ENCODE peak calls at places on chromosomes 12 and 14, in nine cellular contexts. O is MM.1S, G is hepatocyte, K is keratinocyte, T is neural progenitor cell, J is fibroblast of lung, Q is HepG2, L is HCT116, N is GM23248. A is an unnamed sample.

GRCh38 chr12:65990592-65990991 is 140.0 kb downstream of the LLPH start:
- DNase-seq in O (no peak), G (no peak), K (no peak), T (no peak), J (no peak), Q (no peak), L (no peak), N (no peak), A (no peak)

GRCh38 chr14:76115010-76115422 is 36.7 kb upstream of the GPATCH2L start:
- DNase-seq in O (no peak), G (no peak), K (no peak), T (no peak), J (no peak), Q (no peak), L (no peak), N (peak), A (no peak)

GRCh38 chr14:51823706-51824105 is 36.7 kb upstream of the GNG2 start:
- DNase-seq in O (no peak), G (no peak), K (no peak), T (no peak), J (peak), Q (no peak), L (no peak), N (no peak), A (no peak)

GRCh38 chr12:132874175-132874574 is 13.2 kb downstream of the CHFR start:
- DNase-seq in O (no peak), G (no peak), K (no peak), T (no peak), J (no peak), Q (no peak), L (no peak), N (no peak), A (no peak)

GRCh38 chr14:81051547-81051946 is 96.1 kb downstream of the TSHR start:
- DNase-seq in O (no peak), G (no peak), K (no peak), T (no peak), J (no peak), Q (no peak), L (no peak), N (no peak), A (no peak)

GRCh38 chr12:70648831-70649230 is 11.6 kb upstream of the PTPRB start:
- DNase-seq in O (no peak), G (no peak), K (no peak), T (no peak), J (peak), Q (no peak), L (no peak), N (peak), A (no peak)

GRCh38 chr12:110108309-110109036 is 15.7 kb upstream of the IFT81 start:
- DNase-seq in O (no peak), G (no peak), K (no peak), T (no peak), J (no peak), Q (no peak), L (no peak), N (no peak), A (no peak)

GRCh38 chr12:92871121-92871520 is 58.0 kb downstream of the EEA1 start:
- DNase-seq in O (no peak), G (no peak), K (no peak), T (no peak), J (no peak), Q (no peak), L (no peak), N (peak), A (peak)

GRCh38 chr12:56261503-56262230 is 3.5 kb upstream of the ANKRD52 start:
- DNase-seq in O (no peak), G (peak), K (peak), T (no peak), J (peak), Q (no peak), L (peak), N (peak), A (no peak)

GRCh38 chr14:89576960-89577359 is 159.9 kb upstream of the FOXN3 start:
- DNase-seq in O (no peak), G (no peak), K (no peak), T (peak), J (peak), Q (no peak), L (no peak), N (no peak), A (no peak)

GRCh38 chr14:38022775-38023174 is 184.9 kb upstream of the SSTR1 start:
- DNase-seq in O (no peak), G (no peak), K (no peak), T (no peak), J (no peak), Q (no peak), L (no peak), N (no peak), A (no peak)

GRCh38 chr14:68711551-68712437 is 81.1 kb downstream of the ZFP36L1 start:
- DNase-seq in O (no peak), G (no peak), K (no peak), T (no peak), J (no peak), Q (no peak), L (no peak), N (no peak), A (peak)

GRCh38 chr12:79535751-79536150 is 155.0 kb downstream of the PAWR start:
- DNase-seq in O (no peak), G (no peak), K (no peak), T (no peak), J (no peak), Q (no peak), L (no peak), N (no peak), A (no peak)

GRCh38 chr12:79534029-79534867 is 156.5 kb downstream of the PAWR start:
- DNase-seq in O (no peak), G (no peak), K (no peak), T (no peak), J (peak), Q (no peak), L (no peak), N (no peak), A (peak)

GRCh38 chr12:79527498-79527897 is 163.3 kb downstream of the PAWR start:
- DNase-seq in O (no peak), G (no peak), K (no peak), T (no peak), J (no peak), Q (peak), L (no peak), N (peak), A (no peak)

DNA sequence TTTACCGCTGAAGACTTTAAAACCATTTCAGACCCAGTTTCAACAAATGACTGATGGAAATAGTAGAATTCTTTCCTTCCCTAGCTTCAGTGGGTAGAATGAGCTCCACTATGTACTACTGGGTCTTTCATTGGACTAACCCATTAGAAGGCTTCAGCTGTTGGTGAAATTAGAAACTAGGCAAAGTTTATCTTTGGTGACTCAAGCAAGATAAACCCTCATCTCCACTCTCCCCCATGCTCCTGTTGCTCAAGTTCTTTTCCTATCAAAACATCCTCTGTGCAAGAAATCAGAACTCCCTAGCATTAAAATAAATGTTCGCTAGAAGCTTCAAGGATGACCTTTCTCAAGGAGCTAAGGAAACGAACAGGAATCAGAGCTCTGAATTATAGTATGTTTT is 159.2 kb downstream of the PAWR start:
- DNase-seq in O (no peak), G (peak), K (no peak), T (no peak), J (peak), Q (peak), L (no peak), N (no peak), A (no peak)
- TF ChIP-seq EZH2 in O (no peak), G (no peak), K (no peak), T (no peak), J (no peak), Q (no peak), L (no peak), N (no peak), A (no peak)

DNA sequence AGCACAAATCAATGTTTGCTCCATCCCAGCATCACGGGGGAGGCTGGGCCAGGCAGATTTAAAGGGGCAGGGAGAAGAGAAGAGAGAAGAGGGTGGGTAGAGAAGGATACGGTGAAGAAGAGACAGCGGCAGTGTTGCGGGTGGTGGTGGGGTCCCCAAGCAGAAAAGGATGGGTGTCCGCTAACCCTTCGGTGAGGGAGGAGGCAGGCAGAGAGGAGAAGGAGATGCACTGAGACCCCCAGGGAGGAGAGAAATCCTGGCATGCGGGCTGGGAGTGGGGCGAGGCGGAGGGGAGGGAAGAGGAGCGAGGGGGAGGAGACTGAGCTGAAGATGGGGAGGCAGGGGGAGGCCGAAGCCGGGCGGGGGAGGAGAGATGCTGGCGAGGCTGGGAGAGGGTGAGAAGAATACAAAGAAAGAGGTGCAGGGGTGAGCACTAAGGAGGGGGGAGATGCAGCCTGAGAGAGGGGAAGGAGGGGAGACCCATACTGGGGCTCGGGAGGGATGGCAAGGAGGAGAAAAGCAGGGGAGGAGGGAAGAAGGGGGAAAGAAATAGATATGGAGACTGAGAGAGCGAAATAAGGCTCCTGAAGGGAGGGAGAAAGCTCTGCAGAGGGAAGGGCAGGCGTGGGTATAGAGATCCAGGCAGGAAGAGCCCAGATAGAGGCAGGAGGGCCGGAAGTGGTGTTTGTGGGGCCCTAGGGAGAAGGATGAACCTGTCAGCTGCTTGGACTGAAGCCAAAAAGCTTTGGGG is at the start of gene JPH4:
- DNase-seq in O (no peak), G (peak), K (no peak), T (peak), J (no peak), Q (no peak), L (no peak), N (no peak), A (no peak)
- TF ChIP-seq EZH2 in O (no peak), G (no peak), K (peak), T (no peak), J (peak), Q (no peak), L (no peak), N (peak), A (no peak)

GRCh38 chr12:42484996-42485395 is 104.5 kb downstream of the PRICKLE1 start:
- DNase-seq in O (peak), G (no peak), K (no peak), T (no peak), J (peak), Q (no peak), L (no peak), N (no peak), A (no peak)
- TF ChIP-seq EZH2 in O (no peak), G (no peak), K (no peak), T (no peak), J (no peak), Q (no peak), L (no peak), N (no peak), A (no peak)

GRCh38 chr12:49953146-49953545 is 2.6 kb downstream of the AQP2 start:
- DNase-seq in O (no peak), G (no peak), K (no peak), T (no peak), J (no peak), Q (no peak), L (no peak), N (no peak), A (no peak)

GRCh38 chr12:49956663-49957569 is 4.8 kb upstream of the AQP5 start:
- DNase-seq in O (no peak), G (no peak), K (no peak), T (no peak), J (no peak), Q (no peak), L (no peak), N (no peak), A (no peak)

GRCh38 chr12:49953961-49954835 is 3.7 kb downstream of the AQP2 start:
- DNase-seq in O (no peak), G (no peak), K (no peak), T (no peak), J (no peak), Q (no peak), L (no peak), N (no peak), A (no peak)

GRCh38 chr12:49955899-49956662 is 5.5 kb downstream of the AQP2 start:
- DNase-seq in O (no peak), G (no peak), K (no peak), T (no peak), J (no peak), Q (no peak), L (no peak), N (no peak), A (no peak)

GRCh38 chr12:49954863-49955830 is 4.6 kb downstream of the AQP2 start:
- DNase-seq in O (no peak), G (no peak), K (no peak), T (no peak), J (no peak), Q (no peak), L (no peak), N (peak), A (no peak)
- TF ChIP-seq EZH2 in O (no peak), G (no peak), K (peak), T (no peak), J (peak), Q (no peak), L (no peak), N (peak), A (no peak)

GRCh38 chr14:98370352-98370751 is 901.6 kb downstream of the BCL11B start:
- DNase-seq in O (no peak), G (no peak), K (no peak), T (no peak), J (no peak), Q (no peak), L (no peak), N (no peak), A (no peak)
- TF ChIP-seq EZH2 in O (no peak), G (no peak), K (no peak), T (no peak), J (no peak), Q (no peak), L (no peak), N (no peak), A (no peak)

DNA sequence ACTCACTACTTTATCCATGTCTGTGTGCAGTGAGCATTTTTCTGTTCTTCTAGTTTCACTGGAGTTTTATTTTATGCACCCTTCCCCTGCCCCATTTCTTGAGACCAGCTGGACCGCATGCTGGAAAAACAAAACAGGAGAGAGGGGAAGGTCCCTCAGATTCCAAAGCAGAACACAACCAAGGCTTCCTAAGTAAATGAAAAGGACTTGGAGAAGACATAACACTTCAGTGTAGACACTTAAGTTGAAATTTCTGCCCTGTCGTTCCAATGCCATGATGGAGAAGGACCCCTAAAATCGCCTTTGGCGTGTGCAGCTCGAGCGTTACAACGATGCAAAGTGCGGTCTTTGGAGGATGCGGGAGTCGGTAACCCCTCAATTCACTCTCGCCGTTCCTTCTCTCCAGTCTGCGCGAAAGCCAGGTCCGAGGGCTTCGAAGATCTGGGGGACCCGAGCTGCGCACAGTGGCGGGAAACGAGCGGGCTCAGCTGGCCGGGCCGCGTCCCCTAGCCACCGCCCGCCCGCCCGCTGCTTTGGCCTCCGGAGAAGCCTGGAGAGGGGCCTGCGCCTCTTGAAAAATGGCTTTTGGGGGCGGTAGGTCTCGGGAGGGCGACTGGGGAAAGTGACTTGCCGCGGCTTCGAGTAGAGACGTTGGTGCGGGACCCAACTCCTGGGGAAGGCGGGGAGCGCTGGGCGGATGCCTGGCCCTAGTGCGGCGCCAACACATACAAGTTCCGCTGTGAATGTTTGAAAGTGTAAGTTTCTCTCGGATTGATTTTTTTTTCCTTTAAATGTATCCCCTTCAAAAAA is 11.2 kb upstream of the HOXC13 start:
- DNase-seq in O (no peak), G (no peak), K (no peak), T (no peak), J (no peak), Q (no peak), L (no peak), N (no peak), A (no peak)
- TF ChIP-seq EZH2 in O (no peak), G (peak), K (no peak), T (peak), J (peak), Q (peak), L (no peak), N (peak), A (no peak)

GRCh38 chr12:44875954-44876553 is at the start of gene NELL2:
- DNase-seq in O (peak), G (peak), K (no peak), T (peak), J (peak), Q (no peak), L (no peak), N (peak), A (peak)
- TF ChIP-seq EZH2 in O (no peak), G (no peak), K (no peak), T (no peak), J (no peak), Q (no peak), L (no peak), N (peak), A (no peak)

DNA sequence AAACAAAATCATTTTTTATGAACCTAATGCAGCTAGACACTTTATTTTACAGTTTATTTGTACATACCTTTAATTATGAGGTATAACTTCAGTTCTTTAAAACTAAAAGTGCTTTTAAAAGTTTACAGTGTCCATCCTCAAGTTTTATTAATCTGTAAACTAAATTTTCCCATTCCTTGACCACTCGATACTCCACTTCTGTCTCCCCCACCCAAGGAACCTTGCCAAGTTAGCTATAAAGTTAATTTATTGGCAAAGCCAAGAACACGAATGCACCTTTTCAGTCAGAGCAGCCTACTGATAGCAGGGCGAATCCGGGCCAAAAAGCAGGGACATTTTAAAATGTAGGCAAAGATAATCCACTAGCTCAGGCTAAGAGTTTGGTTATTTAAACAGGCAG is 29.6 kb downstream of the NAA30 start:
- DNase-seq in O (no peak), G (no peak), K (no peak), T (no peak), J (no peak), Q (no peak), L (no peak), N (no peak), A (no peak)
- TF ChIP-seq EZH2 in O (no peak), G (no peak), K (no peak), T (no peak), J (no peak), Q (no peak), L (no peak), N (no peak), A (no peak)

DNA sequence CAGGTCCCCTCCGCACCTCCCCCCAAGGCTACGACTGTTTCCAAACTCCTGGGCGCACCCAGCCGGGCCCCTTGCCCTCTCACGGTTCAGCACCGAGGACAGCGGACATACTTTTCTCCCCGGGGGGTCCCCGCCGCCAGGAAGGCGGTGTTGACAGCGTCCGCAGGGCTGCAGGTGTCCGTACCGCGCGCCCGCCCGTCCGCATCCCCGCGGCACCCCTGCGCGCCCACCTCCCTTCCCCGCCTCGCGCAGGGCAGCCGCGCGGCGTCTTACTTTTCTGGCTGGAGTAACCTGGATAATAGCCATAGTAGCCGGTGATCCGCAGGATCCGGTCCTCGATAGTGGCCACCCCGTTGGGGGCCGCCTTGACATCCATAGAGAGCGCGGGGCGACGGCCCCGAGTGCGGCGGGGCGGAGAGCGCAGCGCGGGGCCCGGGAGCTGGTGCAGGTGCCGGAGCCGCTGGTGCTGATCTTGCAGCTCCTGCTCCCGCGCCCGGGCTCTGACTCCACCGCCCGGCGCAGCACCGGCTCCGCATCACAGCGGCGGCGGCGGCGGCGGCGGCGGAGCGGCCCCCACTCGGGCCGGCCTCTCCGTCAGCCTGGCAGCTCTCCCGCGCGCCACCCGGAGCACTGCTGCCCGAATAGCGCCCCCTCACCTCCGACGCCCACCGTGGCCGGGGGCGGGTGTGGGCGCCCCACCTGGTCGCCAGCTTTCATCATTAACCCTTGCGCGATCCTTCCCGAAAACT is at the start of gene SLC35F4:
- DNase-seq in O (no peak), G (peak), K (no peak), T (peak), J (peak), Q (no peak), L (no peak), N (peak), A (peak)
- TF ChIP-seq EZH2 in O (no peak), G (peak), K (peak), T (peak), J (no peak), Q (no peak), L (no peak), N (no peak), A (no peak)

GRCh38 chr12:94875525-94875924 is 128.0 kb downstream of the NDUFA12 start:
- DNase-seq in O (peak), G (peak), K (peak), T (peak), J (no peak), Q (peak), L (peak), N (no peak), A (no peak)
- TF ChIP-seq EZH2 in O (no peak), G (no peak), K (no peak), T (no peak), J (no peak), Q (no peak), L (no peak), N (no peak), A (no peak)

A was measured in A673.